ENCODE peak calls at places on chromosome 17, in four cellular contexts. One of them, this sample, is unnamed.

GRCh38 chr17:28173801-28174200 is 131.3 kb downstream of the NLK start:
- DNase-seq in HCT116: no peak
- DNase-seq in PC-3: no peak
- DNase-seq in neural progenitor cell: no peak
- DNase-seq in this sample: no peak

GRCh38 chr17:7108981-7109380 is 5.6 kb downstream of the ASGR2 start:
- DNase-seq in PC-3: no peak
- DNase-seq in HCT116: no peak
- DNase-seq in neural progenitor cell: no peak
- DNase-seq in this sample: no peak

GRCh38 chr17:59746849-59747445 is 39.5 kb downstream of the VMP1 start:
- DNase-seq in neural progenitor cell: peak; percentile 24
- DNase-seq in HCT116: no peak
- DNase-seq in PC-3: peak; percentile 77
- DNase-seq in this sample: peak; percentile 23

GRCh38 chr17:70067104-70067503 is 7.9 kb upstream of the KCNJ16 start:
- DNase-seq in HCT116: no peak
- DNase-seq in PC-3: no peak
- DNase-seq in neural progenitor cell: no peak
- DNase-seq in this sample: no peak

GRCh38 chr17:77884019-77884418 is 74.5 kb upstream of the TNRC6C start:
- DNase-seq in HCT116: no peak
- DNase-seq in PC-3: no peak
- DNase-seq in neural progenitor cell: peak; percentile 90
- DNase-seq in this sample: no peak

GRCh38 chr17:68759343-68760140 is 158.4 kb upstream of the FAM20A start:
- DNase-seq in neural progenitor cell: peak; percentile 90
- DNase-seq in HCT116: peak; percentile 91
- DNase-seq in PC-3: peak; percentile 98
- DNase-seq in this sample: peak; percentile 88

GRCh38 chr17:28472871-28473497 is 460 bp upstream of the SLC13A2 start:
- DNase-seq in PC-3: no peak
- DNase-seq in neural progenitor cell: no peak
- DNase-seq in HCT116: no peak
- DNase-seq in this sample: no peak

GRCh38 chr17:21418446-21419298 is 42.5 kb downstream of the KCNJ12 start:
- DNase-seq in PC-3: no peak
- DNase-seq in neural progenitor cell: no peak
- DNase-seq in HCT116: no peak
- DNase-seq in this sample: no peak

GRCh38 chr17:17403899-17404576 is 72.8 kb upstream of the MED9 start:
- DNase-seq in PC-3: no peak
- DNase-seq in HCT116: no peak
- DNase-seq in neural progenitor cell: no peak
- DNase-seq in this sample: no peak

GRCh38 chr17:82241183-82241925 is 12.5 kb downstream of the SLC16A3 start:
- DNase-seq in PC-3: peak; percentile 74
- DNase-seq in neural progenitor cell: no peak
- DNase-seq in HCT116: no peak
- DNase-seq in this sample: no peak

GRCh38 chr17:45334231-45334630 is 17.4 kb upstream of the MAP3K14 start:
- DNase-seq in neural progenitor cell: no peak
- DNase-seq in PC-3: no peak
- DNase-seq in HCT116: no peak
- DNase-seq in this sample: no peak

GRCh38 chr17:82245144-82246039 is 16.6 kb downstream of the SLC16A3 start:
- DNase-seq in HCT116: no peak
- DNase-seq in PC-3: no peak
- DNase-seq in neural progenitor cell: no peak
- DNase-seq in this sample: no peak

GRCh38 chr17:35878361-35878760 is 1.8 kb downstream of the CCL5 start:
- DNase-seq in neural progenitor cell: no peak
- DNase-seq in HCT116: no peak
- DNase-seq in PC-3: no peak
- DNase-seq in this sample: no peak

GRCh38 chr17:79053251-79053925 is 21.2 kb upstream of the ENGASE start:
- DNase-seq in neural progenitor cell: no peak
- DNase-seq in HCT116: no peak
- DNase-seq in PC-3: peak; percentile 22
- DNase-seq in this sample: no peak

GRCh38 chr17:30905742-30906100 is 317 bp downstream of the TEFM start:
- DNase-seq in PC-3: peak; percentile 2
- DNase-seq in HCT116: peak; percentile 36
- DNase-seq in neural progenitor cell: no peak
- DNase-seq in this sample: no peak

GRCh38 chr17:34156741-34157589 is 98.1 kb upstream of the CCL2 start:
- DNase-seq in neural progenitor cell: peak; percentile 75
- DNase-seq in PC-3: no peak
- DNase-seq in HCT116: no peak
- DNase-seq in this sample: no peak

GRCh38 chr17:67427410-67427809 is 50.3 kb downstream of the PITPNC1 start:
- DNase-seq in neural progenitor cell: no peak
- DNase-seq in PC-3: no peak
- DNase-seq in HCT116: no peak
- DNase-seq in this sample: no peak

GRCh38 chr17:63358111-63358839 is 87.8 kb downstream of the CYB561 start:
- DNase-seq in HCT116: no peak
- DNase-seq in neural progenitor cell: no peak
- DNase-seq in PC-3: no peak
- DNase-seq in this sample: no peak

GRCh38 chr17:20896153-20896649 is 146.6 kb downstream of the USP22 start:
- DNase-seq in HCT116: no peak
- DNase-seq in neural progenitor cell: no peak
- DNase-seq in PC-3: no peak
- DNase-seq in this sample: no peak

GRCh38 chr17:29650407-29650806 is 27.7 kb upstream of the CORO6 start:
- DNase-seq in HCT116: no peak
- DNase-seq in neural progenitor cell: no peak
- DNase-seq in PC-3: no peak
- DNase-seq in this sample: no peak

GRCh38 chr17:37648555-37648954 is 5.3 kb upstream of the DDX52 start:
- DNase-seq in neural progenitor cell: no peak
- DNase-seq in HCT116: no peak
- DNase-seq in PC-3: peak; percentile 57
- DNase-seq in this sample: peak; percentile 46

GRCh38 chr17:30304778-30305177 is 13.0 kb upstream of the BLMH start:
- DNase-seq in neural progenitor cell: no peak
- DNase-seq in HCT116: no peak
- DNase-seq in PC-3: no peak
- DNase-seq in this sample: no peak

GRCh38 chr17:70622382-70623260 is 453.3 kb downstream of the KCNJ2 start:
- DNase-seq in neural progenitor cell: peak; percentile 81
- DNase-seq in PC-3: peak; percentile 80
- DNase-seq in HCT116: peak; percentile 38
- DNase-seq in this sample: no peak

GRCh38 chr17:32671891-32672290 is 185.1 kb downstream of the CDK5R1 start:
- DNase-seq in PC-3: peak; percentile 9
- DNase-seq in neural progenitor cell: no peak
- DNase-seq in HCT116: no peak
- DNase-seq in this sample: no peak

GRCh38 chr17:44105483-44105882 is 18.0 kb downstream of the HDAC5 start:
- DNase-seq in HCT116: no peak
- DNase-seq in PC-3: no peak
- DNase-seq in neural progenitor cell: no peak
- DNase-seq in this sample: no peak

GRCh38 chr17:11668633-11669032 is 70.4 kb downstream of the DNAH9 start:
- DNase-seq in PC-3: no peak
- DNase-seq in HCT116: no peak
- DNase-seq in neural progenitor cell: peak; percentile 37
- DNase-seq in this sample: no peak

GRCh38 chr17:17300624-17301568 is 2.3 kb upstream of the NT5M start:
- DNase-seq in HCT116: no peak
- DNase-seq in PC-3: no peak
- DNase-seq in neural progenitor cell: peak; percentile 93
- DNase-seq in this sample: peak; percentile 84

GRCh38 chr17:34756670-34757021 is 177.3 kb downstream of the TMEM132E start:
- DNase-seq in neural progenitor cell: no peak
- DNase-seq in PC-3: peak; percentile 18
- DNase-seq in HCT116: no peak
- DNase-seq in this sample: no peak

GRCh38 chr17:34487616-34488015 is 91.8 kb upstream of the TMEM132E start:
- DNase-seq in HCT116: no peak
- DNase-seq in neural progenitor cell: peak; percentile 61
- DNase-seq in PC-3: no peak
- DNase-seq in this sample: no peak

GRCh38 chr17:33267279-33267790 is 25.8 kb downstream of the ASIC2 start:
- DNase-seq in PC-3: peak; percentile 84
- DNase-seq in HCT116: no peak
- DNase-seq in neural progenitor cell: no peak
- DNase-seq in this sample: no peak

GRCh38 chr17:38705523-38705802 is 390 bp downstream of the MLLT6 start:
- DNase-seq in HCT116: no peak
- DNase-seq in neural progenitor cell: no peak
- DNase-seq in PC-3: no peak
- DNase-seq in this sample: no peak

GRCh38 chr17:19270347-19270950 is 33.3 kb downstream of the EPN2 start:
- DNase-seq in neural progenitor cell: peak; percentile 35
- DNase-seq in PC-3: no peak
- DNase-seq in HCT116: no peak
- DNase-seq in this sample: peak; percentile 43

GRCh38 chr17:19269641-19270040 is 32.5 kb downstream of the EPN2 start:
- DNase-seq in HCT116: no peak
- DNase-seq in PC-3: no peak
- DNase-seq in neural progenitor cell: no peak
- DNase-seq in this sample: no peak

GRCh38 chr17:19270951-19271611 is 33.9 kb downstream of the EPN2 start:
- DNase-seq in neural progenitor cell: no peak
- DNase-seq in PC-3: no peak
- DNase-seq in HCT116: no peak
- DNase-seq in this sample: no peak

GRCh38 chr17:19269102-19269501 is 31.9 kb downstream of the EPN2 start:
- DNase-seq in neural progenitor cell: no peak
- DNase-seq in HCT116: no peak
- DNase-seq in PC-3: no peak
- DNase-seq in this sample: no peak

DNA sequence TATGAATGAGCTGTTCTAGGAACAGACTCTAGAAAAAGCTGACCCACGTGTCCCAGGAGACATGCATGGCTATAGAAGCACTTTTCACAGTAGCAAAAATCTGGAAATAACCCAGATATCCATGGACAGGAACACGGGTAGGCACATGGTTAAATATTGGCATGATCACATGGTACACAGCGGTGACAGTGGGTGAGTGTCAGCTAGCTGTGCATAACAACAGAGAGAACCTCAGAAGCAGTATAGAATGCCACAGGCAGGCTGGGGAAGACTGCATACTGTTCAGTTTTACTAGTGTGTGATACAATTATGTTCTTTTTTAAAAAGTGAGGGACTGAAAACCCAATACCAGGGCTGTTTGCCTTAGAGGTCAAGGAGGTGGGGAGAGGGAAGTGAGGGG is 31.4 kb downstream of the EPN2 start:
- DNase-seq in neural progenitor cell: no peak
- DNase-seq in HCT116: no peak
- DNase-seq in PC-3: no peak
- DNase-seq in this sample: no peak
- H3K4me1 ChIP-seq in neural progenitor cell: peaks cover 26% of the 10 kb centered on the region
- H3K4me1 ChIP-seq in HCT116: peaks cover under 1% of the 10 kb centered on the region
- H3K4me1 ChIP-seq in PC-3: peaks cover 12% of the 10 kb centered on the region
- H3K4me1 ChIP-seq in this sample: peaks cover 24% of the 10 kb centered on the region

GRCh38 chr17:49260011-49260921 is 29.7 kb upstream of the PHOSPHO1 start:
- DNase-seq in neural progenitor cell: peak; percentile 82
- DNase-seq in HCT116: peak; percentile 84
- DNase-seq in PC-3: peak; percentile 79
- DNase-seq in this sample: peak; percentile 12
- TF ChIP-seq EZH2phosphoT487 in neural progenitor cell: peak; percentile 57
- TF ChIP-seq EZH2phosphoT487 in HCT116: no peak
- TF ChIP-seq EZH2phosphoT487 in PC-3: no peak
- TF ChIP-seq EZH2phosphoT487 in this sample: no peak

DNA sequence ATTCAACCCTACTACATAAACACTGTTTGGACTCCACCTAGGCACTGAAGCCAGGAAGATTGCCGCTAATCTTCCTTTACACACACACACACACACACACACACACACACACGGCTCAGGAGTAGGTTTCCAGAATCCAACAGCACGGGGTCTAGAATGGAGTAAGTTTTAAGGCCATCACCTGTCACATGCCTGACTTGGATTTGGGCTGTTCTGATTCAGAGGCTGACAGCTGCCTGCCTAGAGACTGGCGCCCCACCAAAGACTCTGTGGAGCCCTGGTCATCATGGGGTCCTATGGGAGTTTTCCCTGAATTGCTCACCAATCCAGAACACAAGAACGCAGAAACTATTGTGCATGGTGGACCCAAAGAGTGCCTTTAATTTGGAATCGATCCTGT is 10.9 kb downstream of the CDRT4 start:
- DNase-seq in neural progenitor cell: no peak
- DNase-seq in PC-3: no peak
- DNase-seq in HCT116: no peak
- DNase-seq in this sample: no peak
- H3K9ac ChIP-seq in neural progenitor cell: no peak overlapping the region
- H3K9ac ChIP-seq in PC-3: no peak overlapping the region
- H3K9ac ChIP-seq in HCT116: no peak overlapping the region
- H3K9ac ChIP-seq in this sample: no peak overlapping the region

GRCh38 chr17:737561-738113 is 5.2 kb downstream of the TLCD3A start:
- DNase-seq in neural progenitor cell: no peak
- DNase-seq in HCT116: no peak
- DNase-seq in PC-3: no peak
- DNase-seq in this sample: no peak
- H3K4me1 ChIP-seq in neural progenitor cell: peaks cover 10% of the 10 kb centered on the region
- H3K4me1 ChIP-seq in HCT116: peaks cover 3% of the 10 kb centered on the region
- H3K4me1 ChIP-seq in PC-3: peaks cover 11% of the 10 kb centered on the region
- H3K4me1 ChIP-seq in this sample: no peaks in the 10 kb centered on the region

GRCh38 chr17:58411408-58411894 is 5.9 kb downstream of the RNF43 start:
- DNase-seq in PC-3: no peak
- DNase-seq in HCT116: no peak
- DNase-seq in neural progenitor cell: no peak
- DNase-seq in this sample: no peak
- TF ChIP-seq EZH2phosphoT487 in PC-3: no peak
- TF ChIP-seq EZH2phosphoT487 in HCT116: no peak
- TF ChIP-seq EZH2phosphoT487 in neural progenitor cell: no peak
- TF ChIP-seq EZH2phosphoT487 in this sample: no peak

DNA sequence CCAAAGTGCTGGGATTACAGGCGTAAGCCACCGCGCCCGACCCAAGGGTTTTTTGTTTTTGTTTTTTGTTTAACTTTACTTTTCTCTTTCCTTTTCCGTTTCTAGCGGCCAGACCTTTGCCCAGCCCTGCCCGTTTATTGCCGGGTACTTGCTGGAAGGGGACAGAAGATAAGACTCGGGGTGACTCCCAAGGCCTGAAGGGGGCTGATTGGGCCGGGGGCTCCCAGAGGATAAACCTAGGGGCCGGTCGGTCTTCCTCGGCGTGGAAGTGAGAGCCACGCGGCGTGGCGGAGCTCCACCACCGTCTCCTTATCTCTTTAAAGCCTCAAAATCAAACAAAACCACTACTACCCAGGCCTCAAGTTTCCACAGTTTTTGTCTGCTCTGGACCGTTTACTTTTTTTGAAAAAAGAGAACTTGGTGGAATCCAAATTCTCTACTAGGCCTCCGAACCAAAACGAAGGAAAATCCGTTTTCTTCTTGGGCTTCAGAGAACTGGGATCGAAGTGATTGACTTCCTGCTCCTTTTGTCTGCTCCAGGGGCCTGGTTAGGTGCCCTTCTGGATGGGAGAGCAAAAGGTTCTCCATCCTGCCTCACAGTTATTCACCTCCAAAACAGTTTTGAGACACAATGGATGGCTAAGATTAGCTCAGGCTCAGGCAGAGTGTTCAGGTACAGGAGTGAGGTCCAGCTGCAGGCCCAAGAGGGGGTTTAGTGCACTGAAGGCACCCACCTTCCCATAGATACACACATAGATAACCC is 8.5 kb upstream of the HOXB9 start:
- DNase-seq in neural progenitor cell: peak; percentile 1
- DNase-seq in HCT116: no peak
- DNase-seq in PC-3: no peak
- DNase-seq in this sample: no peak
- H3K9ac ChIP-seq in neural progenitor cell: no peak overlapping the region
- H3K9ac ChIP-seq in HCT116: no peak overlapping the region
- H3K9ac ChIP-seq in PC-3: no peak overlapping the region
- H3K9ac ChIP-seq in this sample: no peak overlapping the region

This sample was measured in MM.1S.